ENCODE peak calls at places on chromosomes 6 and 20, in six cellular contexts. N, U, E, Q, F and H are unnamed samples.

GRCh38 chr20:1637226-1637625 is 17.4 kb upstream of the SIRPB1 start:
- DNase-seq in U (no peak), N (no peak), Q (no peak), E (no peak), F (no peak), H (no peak)

GRCh38 chr6:52286798-52287432 is 2.4 kb upstream of the MCM3 start:
- DNase-seq in E (peak; percentile 16), N (peak; percentile 56), F (peak; percentile 72), Q (no peak), U (peak; percentile 84), H (peak; percentile 34)

GRCh38 chr6:16849280-16850210 is 88.3 kb upstream of the ATXN1 start:
- DNase-seq in N (no peak), Q (peak; percentile 16), E (peak; percentile 66), U (peak; percentile 53), F (no peak), H (no peak)

GRCh38 chr6:153092082-153093013 is 38.7 kb downstream of the RGS17 start:
- DNase-seq in N (no peak), Q (peak; percentile 59), F (no peak), U (peak; percentile 75), E (peak; percentile 58), H (peak; percentile 14)

GRCh38 chr6:16305788-16306187 is 67.4 kb downstream of the GMPR start:
- DNase-seq in U (no peak), E (no peak), F (no peak), Q (no peak), N (no peak), H (no peak)

GRCh38 chr20:40499416-40499815 is 189.6 kb downstream of the MAFB start:
- DNase-seq in N (no peak), E (no peak), Q (no peak), F (no peak), U (no peak), H (no peak)

GRCh38 chr20:25077610-25078169 is 4.3 kb downstream of the VSX1 start:
- DNase-seq in N (peak; percentile 72), Q (no peak), U (peak; percentile 16), E (no peak), F (no peak), H (no peak)

GRCh38 chr20:59184880-59185447 is 21.3 kb downstream of the ZNF831 start:
- DNase-seq in Q (no peak), N (no peak), U (no peak), F (no peak), E (no peak), H (no peak)

GRCh38 chr6:155939253-155939652 is 483.6 kb upstream of the NOX3 start:
- DNase-seq in F (no peak), U (no peak), Q (no peak), N (no peak), E (no peak), H (no peak)

GRCh38 chr6:16473184-16473907 is 235.0 kb downstream of the GMPR start:
- DNase-seq in Q (no peak), U (no peak), E (no peak), F (no peak), N (no peak), H (peak; percentile 34)

GRCh38 chr6:160950507-160950906 is 41.1 kb upstream of the MAP3K4 start:
- DNase-seq in N (no peak), Q (no peak), E (no peak), F (peak; percentile 76), U (peak; percentile 41), H (no peak)

GRCh38 chr6:63352587-63353281 is 33.0 kb upstream of the LGSN start:
- DNase-seq in U (peak; percentile 73), F (peak; percentile 72), Q (no peak), E (no peak), N (no peak), H (peak; percentile 60)

GRCh38 chr6:131761061-131761761 is 46.6 kb upstream of the ENPP1 start:
- DNase-seq in F (no peak), U (peak; percentile 68), E (peak; percentile 48), Q (no peak), N (no peak), H (no peak)

GRCh38 chr6:15089569-15090144 is 156.2 kb upstream of the JARID2 start:
- DNase-seq in E (no peak), F (peak; percentile 44), N (no peak), U (no peak), Q (no peak), H (no peak)

GRCh38 chr20:1833728-1834726 is 61.2 kb upstream of the SIRPA start:
- DNase-seq in E (no peak), Q (no peak), F (no peak), U (no peak), N (no peak), H (no peak)

GRCh38 chr20:53664121-53664520 is 70.5 kb upstream of the ZNF217 start:
- DNase-seq in N (no peak), U (no peak), Q (no peak), F (no peak), E (no peak), H (no peak)

GRCh38 chr6:106804238-106805016 is 170.1 kb downstream of the CD24 start:
- DNase-seq in F (no peak), U (no peak), E (no peak), Q (no peak), N (no peak), H (no peak)

GRCh38 chr6:118940770-118941169 is 5.8 kb upstream of the MCM9 start:
- DNase-seq in U (no peak), F (peak; percentile 43), E (no peak), Q (no peak), N (no peak), H (no peak)

GRCh38 chr20:53940883-53941546 is 129.4 kb downstream of the BCAS1 start:
- DNase-seq in F (peak; percentile 39), Q (peak; percentile 52), N (no peak), U (peak; percentile 87), E (peak; percentile 86), H (no peak)

GRCh38 chr6:34723203-34723602 is 26.6 kb upstream of the ILRUN start:
- DNase-seq in N (no peak), Q (peak; percentile 3), U (peak; percentile 9), E (no peak), F (no peak), H (no peak)

GRCh38 chr20:57079016-57080005 is 187.1 kb downstream of the BMP7 start:
- DNase-seq in U (no peak), F (no peak), N (no peak), Q (no peak), E (no peak), H (no peak)

GRCh38 chr20:57082546-57082945 is 183.9 kb downstream of the BMP7 start:
- DNase-seq in F (no peak), Q (no peak), U (no peak), E (no peak), N (no peak), H (no peak)

GRCh38 chr20:57078101-57078500 is 188.3 kb downstream of the BMP7 start:
- DNase-seq in U (no peak), E (no peak), N (no peak), F (no peak), Q (no peak), H (no peak)

GRCh38 chr20:57083072-57083471 is 183.4 kb downstream of the BMP7 start:
- DNase-seq in E (no peak), Q (no peak), N (no peak), F (no peak), U (no peak), H (no peak)

GRCh38 chr20:57080796-57081195 is 185.6 kb downstream of the BMP7 start:
- DNase-seq in N (no peak), Q (no peak), F (no peak), E (no peak), U (no peak), H (no peak)
- TF ChIP-seq CTCF in N (no peak), Q (peak; percentile 51), F (no peak), E (peak; percentile 69), U (no peak), H (no peak)

GRCh38 chr6:73134588-73134987 is 90.7 kb downstream of the KHDC1L start:
- DNase-seq in F (peak; percentile 19), U (peak; percentile 16), N (peak; percentile 30), E (no peak), Q (no peak), H (no peak)
- TF ChIP-seq CTCF in F (no peak), U (peak; percentile 36), N (peak; percentile 24), E (peak; percentile 38), Q (peak; percentile 25), H (peak; percentile 44)

GRCh38 chr6:36838896-36839818 is at the start of gene CPNE5:
- DNase-seq in Q (no peak), F (no peak), E (no peak), U (no peak), N (no peak), H (no peak)

GRCh38 chr6:36841756-36842155 is 2.5 kb upstream of the CPNE5 start:
- DNase-seq in E (no peak), N (no peak), Q (no peak), F (no peak), U (no peak), H (no peak)

GRCh38 chr6:36840471-36841461 is 1.5 kb upstream of the CPNE5 start:
- DNase-seq in Q (no peak), N (peak; percentile 44), U (no peak), E (no peak), F (no peak), H (peak; percentile 39)

GRCh38 chr6:36837686-36838085 is 1.6 kb downstream of the CPNE5 start:
- DNase-seq in Q (no peak), F (no peak), N (no peak), E (no peak), U (no peak), H (no peak)

DNA sequence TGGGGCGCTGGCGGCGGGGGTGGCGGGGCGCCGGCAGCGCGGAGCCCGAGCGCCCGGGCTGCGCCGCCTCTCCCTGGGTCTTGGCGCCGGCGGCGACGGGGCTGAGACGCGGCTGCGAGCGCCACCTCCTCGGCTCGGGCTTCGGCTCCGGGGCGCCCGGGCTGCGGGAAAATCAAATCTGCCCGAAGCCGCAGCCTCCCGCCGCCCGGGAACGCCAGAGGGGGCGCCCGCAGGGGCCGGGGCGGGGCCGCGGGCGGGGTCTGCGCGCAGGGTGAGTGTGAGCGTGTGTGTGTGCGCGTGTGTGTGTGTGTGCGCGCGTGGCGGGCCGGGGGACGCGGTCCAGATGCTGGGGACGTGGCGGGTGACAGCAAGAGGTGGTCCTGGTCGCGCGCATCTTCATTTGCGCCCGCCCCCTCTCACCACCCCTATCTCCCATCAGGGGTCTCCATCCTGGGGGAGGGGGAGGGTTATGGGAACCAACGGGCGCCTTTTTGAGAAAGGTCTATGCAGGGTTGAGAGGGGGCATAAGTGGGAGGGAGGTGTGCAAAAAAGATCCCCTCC is 655 bp upstream of the CPNE5 start:
- DNase-seq in U (peak; percentile 16), Q (no peak), E (no peak), F (peak; percentile 28), N (peak; percentile 56), H (peak; percentile 72)
- TF ChIP-seq CTCF in U (no peak), Q (no peak), E (no peak), F (no peak), N (peak; percentile 26), H (peak; percentile 2)

GRCh38 chr6:40914005-40914404 is 125.0 kb downstream of the UNC5CL start:
- DNase-seq in E (no peak), U (no peak), F (no peak), N (no peak), Q (no peak), H (no peak)

GRCh38 chr6:40915165-40915564 is 123.9 kb downstream of the UNC5CL start:
- DNase-seq in E (no peak), N (no peak), Q (no peak), U (no peak), F (no peak), H (no peak)

GRCh38 chr6:40909811-40910210 is 129.2 kb downstream of the UNC5CL start:
- DNase-seq in F (no peak), N (no peak), E (no peak), U (no peak), Q (no peak), H (no peak)

GRCh38 chr6:40910260-40910893 is 128.6 kb downstream of the UNC5CL start:
- DNase-seq in E (no peak), N (no peak), U (no peak), F (no peak), Q (no peak), H (no peak)

GRCh38 chr6:40912158-40912946 is 126.7 kb downstream of the UNC5CL start:
- DNase-seq in F (peak; percentile 85), E (no peak), Q (no peak), U (no peak), N (peak; percentile 18), H (peak; percentile 80)
- TF ChIP-seq CTCF in F (peak; percentile 54), E (peak; percentile 37), Q (no peak), U (peak; percentile 11), N (peak; percentile 66), H (peak; percentile 39)